ENCODE peak calls at places on chromosome 12, in ten cellular contexts. T is MCF 10A; A is neuronal stem cell; C is B cell; U is left colon; Q is fibroblast of mammary gland; B is Right ventricle myocardium superior; G is activated T-cell treated with anti-CD3 and anti-CD28 coated beads, Interleukin-2, amount 50 U/mL, for 72 hours; K is CD4-positive, alpha-beta T cell; M is left ventricle myocardium superior. W is an unnamed sample.

GRCh38 chr12:50425859-50426258 is 25.2 kb downstream of the LARP4 start:
- DNase-seq in K (no peak), C (no peak), T (peak; percentile 39), G (no peak), M (no peak), B (no peak), A (no peak), U (no peak), Q (no peak), W (no peak)

GRCh38 chr12:118841588-118841987 is 139.8 kb upstream of the SRRM4 start:
- DNase-seq in A (no peak), C (no peak), M (no peak), G (no peak), T (no peak), Q (no peak), K (no peak), B (no peak), U (no peak), W (no peak)

GRCh38 chr12:62466018-62466595 is 519 bp upstream of the MON2 start:
- DNase-seq in A (no peak), G (peak; percentile 7), U (peak; percentile 42), K (no peak), Q (peak; percentile 41), B (peak; percentile 51), C (no peak), T (peak; percentile 34), M (peak; percentile 48), W (peak; percentile 74)

GRCh38 chr12:31118831-31119530 is 45.3 kb downstream of the DDX11 start:
- DNase-seq in B (no peak), K (no peak), M (no peak), U (no peak), G (peak; percentile 31), T (no peak), A (peak; percentile 62), C (peak; percentile 53), Q (no peak), W (no peak)

GRCh38 chr12:6281081-6281809 is 29.2 kb upstream of the PLEKHG6 start:
- DNase-seq in U (no peak), C (no peak), G (no peak), T (no peak), M (no peak), Q (no peak), K (no peak), B (no peak), A (no peak), W (no peak)

GRCh38 chr12:124497039-124497438 is 70.4 kb downstream of the NCOR2 start:
- DNase-seq in B (no peak), A (no peak), Q (peak; percentile 87), K (no peak), C (no peak), M (peak; percentile 59), G (no peak), U (no peak), T (no peak), W (peak; percentile 82)

GRCh38 chr12:110658882-110659281 is 30.0 kb downstream of the HVCN1 start:
- DNase-seq in T (no peak), A (no peak), Q (no peak), M (no peak), C (no peak), B (no peak), G (no peak), K (no peak), U (no peak), W (no peak)

GRCh38 chr12:64390275-64390851 is at the start of gene C12orf56:
- DNase-seq in T (no peak), U (peak; percentile 38), C (no peak), G (peak; percentile 24), Q (peak; percentile 26), M (no peak), B (no peak), A (no peak), K (no peak), W (peak; percentile 53)

GRCh38 chr12:120413901-120414695 is 23.8 kb upstream of the COX6A1 start:
- DNase-seq in C (no peak), K (no peak), B (no peak), T (no peak), M (peak; percentile 46), Q (no peak), A (peak; percentile 85), G (no peak), U (peak; percentile 48), W (no peak)

GRCh38 chr12:108696111-108696995 is 35.0 kb downstream of the CORO1C start:
- DNase-seq in A (no peak), Q (peak; percentile 100), U (no peak), M (no peak), G (peak; percentile 55), K (no peak), B (no peak), C (no peak), T (peak; percentile 96), W (peak; percentile 63)

GRCh38 chr12:84922721-84923120 is 10.1 kb upstream of the SLC6A15 start:
- DNase-seq in Q (peak; percentile 85), T (peak; percentile 37), K (no peak), C (no peak), M (no peak), A (no peak), U (no peak), B (no peak), G (no peak), W (no peak)

GRCh38 chr12:12212769-12213168 is 54.1 kb downstream of the LRP6 start:
- DNase-seq in K (no peak), Q (no peak), C (no peak), B (no peak), A (no peak), T (peak; percentile 26), M (no peak), G (no peak), U (peak; percentile 35), W (no peak)

GRCh38 chr12:94152292-94153083 is 4.1 kb downstream of the PLXNC1 start:
- DNase-seq in M (no peak), K (no peak), C (no peak), G (no peak), A (no peak), U (no peak), T (no peak), Q (no peak), B (no peak), W (no peak)

GRCh38 chr12:113142173-113142885 is 6.8 kb upstream of the RASAL1 start:
- DNase-seq in U (peak; percentile 66), Q (no peak), M (peak; percentile 60), A (no peak), G (peak; percentile 32), C (peak; percentile 65), T (no peak), K (no peak), B (peak; percentile 57), W (no peak)

GRCh38 chr12:42586268-42586667 is 3.3 kb downstream of the PRICKLE1 start:
- DNase-seq in T (no peak), B (no peak), U (no peak), G (no peak), Q (no peak), M (no peak), A (no peak), C (no peak), K (no peak), W (no peak)

GRCh38 chr12:49189731-49190314 is 943 bp upstream of the TUBA1A start:
- DNase-seq in B (no peak), K (no peak), M (no peak), U (no peak), G (no peak), A (no peak), Q (no peak), C (no peak), T (no peak), W (no peak)

GRCh38 chr12:108858399-108859074 is 1.2 kb upstream of the SSH1 start:
- DNase-seq in U (peak; percentile 39), K (no peak), A (no peak), T (no peak), M (no peak), C (no peak), B (no peak), Q (no peak), G (no peak), W (no peak)

GRCh38 chr12:31629756-31630732 is 29.4 kb upstream of the ETFBKMT start:
- DNase-seq in Q (peak; percentile 67), C (no peak), M (peak; percentile 43), K (no peak), U (no peak), T (no peak), A (no peak), G (no peak), B (peak; percentile 46), W (peak; percentile 24)

GRCh38 chr12:14942532-14942931 is 4.2 kb upstream of the ERP27 start:
- DNase-seq in K (no peak), C (no peak), B (no peak), Q (no peak), G (no peak), M (no peak), T (no peak), U (no peak), A (no peak), W (no peak)

GRCh38 chr12:30088259-30088995 is 304.7 kb upstream of the TMTC1 start:
- DNase-seq in M (no peak), T (no peak), U (no peak), C (no peak), G (no peak), A (no peak), K (no peak), Q (no peak), B (no peak), W (no peak)

GRCh38 chr12:6053541-6053940 is 70.9 kb downstream of the VWF start:
- DNase-seq in A (no peak), G (no peak), K (no peak), T (no peak), C (no peak), M (no peak), U (no peak), B (no peak), Q (no peak), W (peak; percentile 61)

GRCh38 chr12:20631711-20632110 is 63.4 kb upstream of the SLCO1C1 start:
- DNase-seq in U (no peak), G (no peak), C (no peak), A (no peak), K (no peak), T (no peak), B (no peak), M (no peak), Q (peak; percentile 44), W (no peak)

GRCh38 chr12:103800252-103800771 is 40.7 kb downstream of the NT5DC3 start:
- DNase-seq in U (peak; percentile 53), T (peak; percentile 52), K (no peak), B (peak; percentile 83), A (no peak), G (no peak), Q (peak; percentile 71), C (no peak), M (peak; percentile 81), W (peak; percentile 52)

GRCh38 chr12:42240131-42240750 is 2.2 kb upstream of the YAF2 start:
- DNase-seq in Q (no peak), B (no peak), K (no peak), T (no peak), A (no peak), U (no peak), C (no peak), G (no peak), M (no peak), W (no peak)

GRCh38 chr12:113762155-113762848 is 203.8 kb downstream of the RBM19 start:
- DNase-seq in A (peak; percentile 64), Q (no peak), B (no peak), T (no peak), G (no peak), K (no peak), M (no peak), C (no peak), U (no peak), W (no peak)

GRCh38 chr12:122874081-122874480 is 21.8 kb downstream of the VPS37B start:
- DNase-seq in C (peak; percentile 38), Q (no peak), B (no peak), U (no peak), T (no peak), M (no peak), K (no peak), A (no peak), G (peak; percentile 64), W (no peak)

GRCh38 chr12:27068863-27069262 is 13.5 kb downstream of the C12orf71 start:
- DNase-seq in K (no peak), B (no peak), G (no peak), U (no peak), T (no peak), C (no peak), M (no peak), Q (no peak), A (no peak), W (no peak)

GRCh38 chr12:77606348-77606747 is 224.3 kb upstream of the NAV3 start:
- DNase-seq in K (no peak), U (no peak), Q (no peak), M (no peak), G (no peak), B (no peak), T (no peak), C (no peak), A (no peak), W (no peak)

W was measured in AG08396.